ENCODE peak calls at places on chromosomes 6 and 20, in six cellular contexts. J is pancreas, N is heart left ventricle, R is tibial nerve, A is astrocyte, W is K562. U is an unnamed sample.

GRCh38 chr6:152356659-152357058 is 280.5 kb downstream of the SYNE1 start:
- DNase-seq in A (no peak), J (no peak), N (no peak), W (no peak), R (no peak), U (peak; percentile 37)

GRCh38 chr6:44064089-44064947 is 62.9 kb downstream of the MRPL14 start:
- DNase-seq in J (peak; percentile 68), W (peak; percentile 61), N (peak; percentile 57), A (peak; percentile 99), R (peak; percentile 70), U (peak; percentile 69)

GRCh38 chr20:38357653-38358207 is 11.4 kb downstream of the LBP start:
- DNase-seq in R (no peak), N (no peak), A (no peak), J (no peak), W (peak; percentile 28), U (no peak)

GRCh38 chr6:17485181-17485580 is 91.8 kb downstream of the CAP2 start:
- DNase-seq in R (no peak), W (no peak), J (no peak), A (no peak), N (no peak), U (no peak)

GRCh38 chr20:20710847-20711315 is 1.6 kb downstream of the RALGAPA2 start:
- DNase-seq in W (no peak), A (no peak), N (no peak), J (peak; percentile 65), R (no peak), U (no peak)

GRCh38 chr6:110556317-110557115 is 80.1 kb upstream of the SLC22A16 start:
- DNase-seq in N (no peak), R (no peak), W (no peak), A (no peak), J (no peak), U (no peak)

GRCh38 chr20:37711001-37711400 is 17.2 kb downstream of the CTNNBL1 start:
- DNase-seq in J (no peak), A (no peak), W (no peak), R (no peak), N (no peak), U (no peak)

GRCh38 chr6:158049055-158050028 is 67.7 kb downstream of the SYNJ2 start:
- DNase-seq in J (peak; percentile 10), N (no peak), R (no peak), A (no peak), W (peak; percentile 55), U (no peak)

GRCh38 chr20:57586370-57586793 is 25.5 kb downstream of the PCK1 start:
- DNase-seq in N (no peak), J (no peak), A (no peak), W (peak; percentile 43), R (no peak), U (no peak)

GRCh38 chr6:140546640-140547039 is 1172.2 kb upstream of the CITED2 start:
- DNase-seq in A (peak; percentile 73), N (no peak), W (no peak), J (no peak), R (no peak), U (no peak)

GRCh38 chr6:124659427-124659826 is 302.8 kb upstream of the RNF217 start:
- DNase-seq in A (no peak), W (no peak), R (no peak), J (no peak), N (no peak), U (no peak)
- TF ChIP-seq CTCF in A (no peak), W (no peak), R (no peak), J (no peak), N (no peak), U (no peak)

DNA sequence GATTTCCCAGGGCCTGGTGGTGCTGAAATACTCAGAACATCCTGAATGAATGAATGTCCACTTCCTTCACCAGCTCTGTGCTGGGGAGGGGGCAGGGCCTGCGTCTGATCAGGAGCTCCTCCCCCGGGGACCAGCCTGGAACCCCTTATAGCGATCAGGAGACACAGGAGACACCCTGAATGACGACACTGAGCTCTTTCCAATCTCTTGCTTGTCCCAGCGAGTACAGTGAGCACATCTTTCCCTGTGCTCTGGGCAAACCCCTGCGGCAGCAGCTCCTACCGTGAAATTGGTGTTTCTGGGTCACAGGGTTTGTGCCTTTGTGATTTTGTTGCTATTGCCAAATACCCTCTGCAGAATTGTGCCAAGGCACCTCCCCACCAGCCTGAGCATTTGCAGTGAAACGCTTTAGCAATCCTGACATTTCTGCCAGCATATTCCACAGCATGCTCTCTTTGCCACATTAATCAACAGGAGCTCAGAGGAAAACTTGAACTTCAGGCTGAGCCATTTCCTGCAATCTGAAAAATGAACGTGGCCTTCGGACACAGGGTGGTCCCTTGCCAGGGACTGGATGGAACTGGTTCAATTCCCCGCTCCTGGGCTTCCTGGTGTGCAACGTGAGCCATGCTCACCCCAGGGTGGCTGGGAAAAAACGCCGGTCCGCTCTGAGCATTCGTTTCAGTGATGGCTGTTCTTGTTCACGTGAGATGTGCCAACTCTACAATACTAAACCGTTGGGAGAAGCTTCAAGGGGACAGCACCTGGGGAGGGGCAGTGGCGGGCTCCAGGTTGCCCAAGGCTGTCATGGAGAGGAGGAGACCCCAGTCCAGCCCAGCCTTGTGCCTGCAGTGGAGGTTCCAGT is 23.0 kb upstream of the MRGBP start:
- DNase-seq in J (no peak), N (no peak), A (peak; percentile 20), R (no peak), W (no peak), U (peak; percentile 40)
- H3K9me3 ChIP-seq in J (no peaks in the 10 kb centered on the region), N (no peaks in the 10 kb centered on the region), A (no peaks in the 10 kb centered on the region), R (no peaks in the 10 kb centered on the region), W (no peaks in the 10 kb centered on the region), U (no peaks in the 10 kb centered on the region)

GRCh38 chr6:156410649-156411048 is 366.5 kb upstream of the ARID1B start:
- DNase-seq in W (no peak), J (no peak), R (no peak), N (no peak), A (no peak), U (no peak)
- TF ChIP-seq CTCF in W (no peak), J (peak; percentile 12), R (no peak), N (no peak), A (no peak), U (no peak)

DNA sequence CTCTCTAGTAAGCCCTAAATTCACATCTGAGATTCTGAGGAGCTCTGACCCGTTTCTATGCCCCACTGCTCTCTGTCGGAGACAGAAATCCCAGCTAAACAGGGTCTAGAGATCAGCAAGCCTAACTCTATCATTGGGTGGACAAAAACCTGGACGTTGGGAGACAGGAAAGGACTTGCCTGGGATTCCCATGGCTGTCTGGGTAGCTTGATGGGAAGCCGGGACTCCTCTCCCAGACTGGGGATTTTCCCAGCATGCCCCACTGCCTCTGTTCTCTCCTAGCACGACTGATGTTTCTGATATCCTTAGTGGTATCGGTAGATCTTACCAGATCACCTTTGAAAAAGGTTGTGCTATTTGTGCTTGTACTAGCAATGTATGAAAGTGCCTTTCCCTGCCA is 22.9 kb downstream of the DUSP22 start:
- DNase-seq in R (no peak), A (no peak), J (no peak), N (no peak), W (no peak), U (no peak)
- H3K9me3 ChIP-seq in R (no peaks in the 10 kb centered on the region), A (no peaks in the 10 kb centered on the region), J (no peaks in the 10 kb centered on the region), N (no peaks in the 10 kb centered on the region), W (no peaks in the 10 kb centered on the region), U (no peaks in the 10 kb centered on the region)